ENCODE peak calls at places on chromosomes 6 and 20, in four cellular contexts. U is BJ, Z is aorta, I is neural crest cell. E is an unnamed sample.
A peak's percentile ranks its signal among the peaks of the same experiment; 100 is the strongest.

GRCh38 chr6:166926748-166927147 is 29.6 kb downstream of the RNASET2 start:
- DNase-seq in U (no peak), Z (no peak), I (no peak), E (no peak)

GRCh38 chr20:5786930-5787826 is 37.0 kb downstream of the SHLD1 start:
- DNase-seq in Z (no peak), U (no peak), I (no peak), E (no peak)

GRCh38 chr6:11280394-11280793 is 47.9 kb upstream of the NEDD9 start:
- DNase-seq in I (no peak), Z (no peak), U (no peak), E (no peak)

GRCh38 chr6:139407718-139408222 is 33.3 kb upstream of the CITED2 start:
- DNase-seq in Z (no peak), U (peak; percentile 100), I (no peak), E (peak; percentile 100)

GRCh38 chr6:142373268-142374089 is 71.7 kb downstream of the ADGRG6 start:
- DNase-seq in Z (no peak), U (no peak), I (no peak), E (no peak)

GRCh38 chr20:57844626-57845596 is 135.1 kb upstream of the PMEPA1 start:
- DNase-seq in Z (no peak), U (no peak), I (no peak), E (no peak)

GRCh38 chr6:12538881-12539357 is 177.6 kb upstream of the PHACTR1 start:
- DNase-seq in U (no peak), I (no peak), Z (peak; percentile 82), E (no peak)

GRCh38 chr20:32168184-32168910 is 39.2 kb downstream of the PLAGL2 start:
- DNase-seq in U (no peak), I (no peak), Z (peak; percentile 14), E (no peak)

GRCh38 chr6:33763483-33763882 is 16.8 kb upstream of the IP6K3 start:
- DNase-seq in Z (no peak), U (no peak), I (no peak), E (no peak)

E was measured in AG04449.